ENCODE peak calls at places on chromosomes 5 and 9, in six cellular contexts. X, C, H, O, G and S are unnamed samples.

GRCh38 chr9:108755979-108756378 is 99.8 kb downstream of the ACTL7B start:
- DNase-seq in X (no peak), H (no peak), O (no peak), C (no peak), G (no peak), S (no peak)

GRCh38 chr9:71716138-71716909 is 52.0 kb downstream of the CEMIP2 start:
- DNase-seq in O (no peak), C (no peak), G (peak), H (no peak), X (no peak), S (no peak)

GRCh38 chr5:151315998-151316597 is 12.5 kb upstream of the SLC36A3 start:
- DNase-seq in X (peak), G (peak), O (no peak), H (peak), C (peak), S (peak)

GRCh38 chr5:68222824-68223354 is 7.3 kb downstream of the PIK3R1 start:
- DNase-seq in H (no peak), C (no peak), X (no peak), G (no peak), O (no peak), S (no peak)

GRCh38 chr9:137195525-137196220 is 4.9 kb downstream of the TPRN start:
- DNase-seq in C (no peak), H (peak), O (no peak), G (no peak), X (no peak), S (no peak)

GRCh38 chr5:158120760-158121159 is 261.8 kb upstream of the CLINT1 start:
- DNase-seq in H (no peak), O (no peak), X (no peak), C (no peak), G (no peak), S (peak)

GRCh38 chr9:106864533-106865143 is 1.7 kb downstream of the ZNF462 start:
- DNase-seq in X (no peak), C (no peak), O (peak), H (no peak), G (peak), S (peak)

GRCh38 chr9:137427454-137428310 is 4.5 kb downstream of the NOXA1 start:
- DNase-seq in X (no peak), O (no peak), C (no peak), G (no peak), H (no peak), S (no peak)

GRCh38 chr5:54312499-54312898 is 2.1 kb upstream of the ARL15 start:
- DNase-seq in G (no peak), H (no peak), C (no peak), X (no peak), O (no peak), S (no peak)

DNA sequence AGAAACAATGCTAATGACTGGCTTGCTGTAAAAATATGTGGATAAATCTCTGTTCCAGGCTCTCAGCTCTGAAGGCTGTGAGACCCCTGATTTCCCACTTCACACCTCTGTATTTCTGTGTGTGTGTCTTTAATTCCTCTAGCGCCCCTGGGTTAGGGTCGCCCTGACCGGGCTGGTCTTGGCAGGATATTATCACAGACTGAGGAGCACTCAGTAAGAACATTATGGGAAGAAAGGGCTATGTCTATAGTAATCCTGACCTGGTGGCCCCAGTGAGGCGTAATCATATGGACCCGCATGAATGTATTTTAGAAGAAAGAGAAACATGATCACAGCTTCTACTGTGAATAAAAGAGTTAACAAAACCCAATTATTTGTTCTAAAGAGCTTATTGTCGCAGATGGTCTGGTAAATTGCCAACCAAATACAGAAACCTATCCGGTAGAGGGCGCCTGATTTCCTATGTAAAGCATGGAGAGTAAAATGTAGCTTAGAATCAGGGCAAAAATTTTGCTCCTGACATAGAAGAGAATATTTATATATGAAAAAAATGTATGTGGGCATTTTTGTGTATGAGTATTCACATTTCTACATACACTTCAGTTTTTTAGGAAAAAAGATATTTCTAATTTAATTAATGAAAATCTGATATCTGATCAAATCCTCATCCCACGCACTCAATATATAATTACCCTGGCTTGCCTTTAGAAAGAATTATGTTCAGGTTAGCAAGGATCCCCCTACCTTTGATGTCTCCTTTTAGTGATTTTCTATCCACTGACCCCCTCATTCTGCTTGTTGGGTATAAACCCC is 5.8 kb upstream of the IFNA1 start:
- DNase-seq in C (no peak), H (peak), G (peak), X (peak), O (no peak), S (peak)
- TF ChIP-seq CTCF in C (peak), H (no peak), G (peak), X (peak), O (no peak), S (peak)

GRCh38 chr5:145718956-145719355 is 116.2 kb downstream of the PRELID2 start:
- DNase-seq in C (no peak), X (no peak), H (no peak), G (peak), O (no peak), S (peak)
- TF ChIP-seq CTCF in C (peak), X (no peak), H (no peak), G (peak), O (no peak), S (peak)

DNA sequence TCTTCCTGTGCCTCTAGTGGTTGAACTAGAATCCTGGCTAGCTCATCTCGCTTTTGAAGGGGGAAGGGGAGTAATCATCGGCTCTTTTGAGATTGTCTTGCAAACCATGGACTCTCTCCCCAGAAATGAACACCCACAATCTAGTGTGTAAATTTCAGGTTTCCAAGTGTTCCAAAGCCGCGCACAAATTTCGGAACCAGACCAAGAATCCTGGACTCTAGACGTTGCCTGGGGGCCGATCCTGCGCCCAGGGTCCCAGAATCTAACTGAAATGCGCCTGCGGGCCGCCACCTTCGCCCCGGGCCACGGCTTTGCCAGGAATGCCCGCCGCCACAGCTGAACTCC is 4.8 kb upstream of the FOXE1 start:
- DNase-seq in H (no peak), G (no peak), O (no peak), X (no peak), C (no peak), S (no peak)
- TF ChIP-seq CTCF in H (no peak), G (peak), O (no peak), X (no peak), C (peak), S (peak)

DNA sequence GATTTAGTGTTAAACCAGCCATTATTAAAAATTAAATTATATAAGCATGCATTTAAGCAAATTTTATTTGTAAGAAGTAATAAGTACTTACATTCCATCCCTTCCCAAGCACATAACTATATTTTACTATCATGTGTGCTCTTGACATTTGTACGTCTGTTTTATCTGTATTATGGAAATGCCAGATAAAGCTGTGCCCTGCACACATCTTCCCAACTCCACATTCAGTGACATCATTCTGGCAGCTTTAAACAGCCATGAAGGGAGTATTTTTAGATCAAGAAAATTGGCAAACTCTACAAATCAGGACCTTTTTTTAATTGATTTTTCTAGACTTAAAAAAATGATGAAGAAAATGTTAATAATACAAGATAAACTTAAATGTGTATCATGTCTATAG is 131.1 kb downstream of the WDR41 start:
- DNase-seq in X (no peak), O (no peak), C (no peak), G (no peak), H (no peak), S (no peak)
- TF ChIP-seq CTCF in X (no peak), O (no peak), C (no peak), G (no peak), H (no peak), S (no peak)

DNA sequence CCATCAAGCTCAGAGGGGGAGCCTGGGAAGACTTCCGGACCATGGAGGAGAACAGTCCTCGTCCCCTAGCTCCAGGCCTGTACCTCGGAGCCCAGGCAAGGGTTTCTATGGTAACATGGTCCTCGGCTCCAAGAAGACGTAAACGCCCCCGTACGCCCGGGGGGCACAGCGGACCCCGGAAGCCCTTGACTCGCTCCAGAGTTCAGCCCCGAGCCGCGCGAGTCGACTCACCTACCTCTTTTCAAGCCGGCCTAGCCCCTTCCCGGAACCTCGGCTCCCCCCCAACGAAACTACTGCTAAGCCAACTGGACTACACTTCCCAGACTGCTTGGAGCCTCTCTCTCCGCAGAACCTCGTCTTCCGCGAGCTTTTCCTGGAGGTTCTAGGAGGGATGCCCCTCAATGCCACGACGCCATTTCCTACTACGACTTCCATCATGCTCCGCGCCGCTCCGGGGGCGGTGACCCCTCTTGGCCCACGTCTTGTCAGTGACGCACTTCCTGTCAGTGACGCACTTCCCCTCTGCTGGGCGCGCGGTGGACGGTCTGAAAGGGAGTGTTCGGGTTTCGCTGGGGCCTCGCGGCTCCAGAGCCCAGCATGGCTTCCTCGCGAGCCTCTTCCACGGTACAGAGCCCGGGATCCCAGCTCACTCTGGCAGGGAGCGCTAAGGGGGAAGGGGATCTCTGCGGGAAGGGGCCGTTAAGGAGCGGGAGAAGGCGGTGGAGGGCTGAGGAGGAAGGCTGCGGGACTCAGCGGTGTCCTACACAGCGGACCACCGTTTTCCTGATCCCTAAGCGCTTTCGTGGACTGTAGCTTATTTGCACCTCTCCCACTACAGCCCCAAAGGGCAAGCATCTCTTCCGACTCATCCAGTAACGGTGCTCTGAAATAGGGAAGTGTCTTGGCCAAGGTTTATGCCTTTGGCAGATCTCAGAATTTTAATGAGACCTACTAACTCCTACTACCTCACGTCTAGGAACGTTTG is at the start of the genes CDC26 and PRPF4:
- DNase-seq in O (peak), G (peak), C (peak), H (peak), X (peak), S (peak)
- TF ChIP-seq CTCF in O (no peak), G (no peak), C (no peak), H (no peak), X (no peak), S (no peak)

DNA sequence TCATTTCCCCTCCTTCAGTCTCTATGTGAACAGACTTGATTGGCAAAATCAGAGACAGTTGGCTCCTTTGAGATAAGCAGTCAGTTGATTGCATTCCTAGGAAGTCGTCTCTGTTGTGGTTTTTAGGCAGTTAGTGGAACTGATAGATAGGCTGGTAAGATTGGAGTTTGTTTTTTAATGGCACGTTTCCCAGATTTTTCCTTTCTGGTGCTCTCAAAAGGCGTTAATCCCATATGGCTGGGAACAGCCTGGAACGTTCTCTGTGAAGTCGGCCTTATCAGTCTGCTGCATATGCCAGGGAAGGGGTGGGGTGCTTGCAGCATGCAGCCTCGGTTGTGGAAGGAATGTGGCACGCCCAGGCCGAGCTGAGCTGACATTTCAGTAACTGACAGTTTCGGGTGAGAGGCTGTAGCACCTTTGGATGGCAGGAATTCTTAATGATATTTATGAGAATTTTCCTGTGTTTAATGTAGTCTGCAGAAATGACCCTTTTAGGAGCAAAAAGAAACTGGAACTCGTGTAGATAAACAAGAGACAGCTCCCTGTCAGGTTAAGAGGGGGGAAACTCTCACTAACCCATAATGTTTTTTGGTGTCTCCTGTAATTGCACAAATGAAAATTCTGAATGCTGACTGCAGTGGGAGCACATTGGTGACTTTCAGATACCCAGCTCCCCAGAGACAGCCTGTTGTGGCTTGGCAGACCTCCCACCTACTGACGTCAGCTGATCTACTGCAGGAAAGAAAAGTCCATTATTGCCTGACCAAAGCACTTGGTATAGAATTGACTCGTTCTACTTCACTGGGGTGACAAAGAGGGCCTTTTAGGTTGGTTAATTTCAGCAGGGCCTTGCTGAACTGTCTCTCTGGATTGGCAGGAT is 6.3 kb downstream of the SPTAN1 start:
- DNase-seq in X (peak), G (peak), C (no peak), O (peak), H (peak), S (peak)
- TF ChIP-seq CTCF in X (no peak), G (no peak), C (no peak), O (no peak), H (no peak), S (no peak)

DNA sequence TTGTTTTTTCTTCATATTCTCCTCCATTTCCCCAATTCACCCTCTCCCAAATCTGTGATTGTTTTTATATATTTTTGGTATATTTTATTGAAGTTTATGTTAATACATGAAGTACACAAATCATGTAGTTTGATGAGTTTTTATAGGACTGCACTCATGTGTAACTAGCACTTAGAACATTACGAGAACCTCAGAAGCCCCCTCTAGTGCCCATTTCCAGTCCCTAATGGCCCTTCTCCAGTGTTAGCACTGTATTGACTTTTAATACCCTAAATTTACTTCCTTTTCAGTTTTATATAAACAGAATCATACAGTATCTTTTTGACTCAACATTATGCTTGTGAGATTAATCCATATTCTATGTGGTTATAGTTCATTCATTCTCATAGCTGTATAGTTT is 18.5 kb upstream of the FKTN start:
- DNase-seq in C (no peak), G (no peak), O (no peak), X (no peak), H (no peak), S (no peak)
- TF ChIP-seq CTCF in C (peak), G (no peak), O (no peak), X (no peak), H (no peak), S (no peak)

DNA sequence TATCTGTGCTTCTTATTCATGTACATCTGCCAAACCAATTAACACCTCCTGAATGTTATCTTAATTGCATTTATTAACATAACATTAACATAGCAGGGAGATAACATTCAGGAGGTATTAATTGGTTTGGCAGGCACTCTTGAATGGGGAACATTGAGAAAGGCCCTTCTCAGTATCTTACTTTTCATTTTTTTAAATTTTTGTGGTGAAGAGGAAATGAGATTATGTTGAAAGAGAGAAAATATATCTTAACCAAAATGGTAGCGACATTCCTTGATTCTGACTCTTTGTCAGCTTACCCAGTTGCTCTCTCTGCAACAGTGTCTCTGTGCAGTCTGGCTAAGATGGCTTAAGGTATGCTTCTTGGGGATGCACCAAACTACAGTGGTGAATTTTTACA is 100.4 kb upstream of the TLE1 start:
- DNase-seq in X (no peak), C (no peak), O (no peak), H (no peak), G (peak), S (no peak)
- TF ChIP-seq CTCF in X (no peak), C (no peak), O (no peak), H (no peak), G (no peak), S (no peak)